ENCODE peak calls at places on chromosomes 4 and X, in eight cellular contexts. Q, O, D, E, K, Y, J and S are unnamed samples.

GRCh38 chr4:110208419-110208818 is 10.0 kb upstream of the ELOVL6 start:
- DNase-seq in Q (no peak), O (no peak), D (no peak), E (no peak), K (no peak), Y (no peak), J (no peak), S (no peak)

GRCh38 chrX:33138677-33139249 is 72.6 kb downstream of the DMD start:
- DNase-seq in Q (no peak), O (no peak), D (no peak), E (no peak), K (no peak), Y (no peak), J (no peak), S (no peak)

GRCh38 chr4:53193111-53193510 is 172.8 kb downstream of the SCFD2 start:
- DNase-seq in Q (no peak), O (no peak), D (no peak), E (no peak), K (no peak), Y (no peak), J (no peak), S (no peak)

GRCh38 chr4:117093581-117093980 is 8.2 kb upstream of the TRAM1L1 start:
- DNase-seq in Q (no peak), O (no peak), D (no peak), E (no peak), K (no peak), Y (no peak), J (no peak), S (no peak)

GRCh38 chrX:30488092-30488491 is 89.5 kb downstream of the TASL start:
- DNase-seq in Q (no peak), O (peak; percentile 5), D (no peak), E (no peak), K (no peak), Y (no peak), J (no peak), S (no peak)

GRCh38 chr4:94669672-94670664 is 87.8 kb upstream of the BMPR1B start:
- DNase-seq in Q (no peak), O (peak; percentile 33), D (no peak), E (no peak), K (no peak), Y (no peak), J (no peak), S (no peak)

GRCh38 chr4:173506780-173507211 is 23.2 kb downstream of the HAND2 start:
- DNase-seq in Q (peak; percentile 76), O (no peak), D (no peak), E (no peak), K (no peak), Y (no peak), J (peak; percentile 76), S (no peak)

GRCh38 chrX:40807384-40807783 is 72.0 kb upstream of the MED14 start:
- DNase-seq in Q (no peak), O (no peak), D (no peak), E (no peak), K (no peak), Y (no peak), J (no peak), S (no peak)

GRCh38 chrX:40170830-40171512 is 73.2 kb upstream of the BCOR start:
- DNase-seq in Q (no peak), O (no peak), D (peak; percentile 18), E (no peak), K (no peak), Y (no peak), J (no peak), S (no peak)

GRCh38 chr4:100823066-100823992 is 305.5 kb upstream of the EMCN start:
- DNase-seq in Q (no peak), O (no peak), D (no peak), E (no peak), K (no peak), Y (no peak), J (no peak), S (no peak)

GRCh38 chrX:11171956-11172355 is 60.8 kb downstream of the HCCS start:
- DNase-seq in Q (no peak), O (no peak), D (no peak), E (no peak), K (no peak), Y (no peak), J (no peak), S (no peak)

GRCh38 chrX:11172413-11172812 is 61.3 kb downstream of the HCCS start:
- DNase-seq in Q (no peak), O (no peak), D (no peak), E (no peak), K (no peak), Y (no peak), J (no peak), S (no peak)
- TF ChIP-seq EP300 in Q (no peak), O (no peak), D (no peak), E (no peak), K (no peak), Y (no peak), J (no peak), S (no peak)

GRCh38 chr4:102120846-102121245 is 224.4 kb downstream of the SLC39A8 start:
- DNase-seq in Q (no peak), O (no peak), D (no peak), E (no peak), K (no peak), Y (no peak), J (no peak), S (no peak)
- TF ChIP-seq EP300 in Q (no peak), O (no peak), D (no peak), E (no peak), K (no peak), Y (no peak), J (no peak), S (no peak)

GRCh38 chr4:82798168-82799005 is at the start of gene SCD5:
- DNase-seq in Q (peak; percentile 86), O (peak; percentile 53), D (peak; percentile 60), E (peak; percentile 64), K (peak; percentile 66), Y (peak; percentile 83), J (peak; percentile 91), S (peak; percentile 47)

GRCh38 chr4:82797591-82798081 is 960 bp downstream of the SCD5 start:
- DNase-seq in Q (peak; percentile 75), O (no peak), D (no peak), E (peak; percentile 16), K (no peak), Y (no peak), J (peak; percentile 75), S (no peak)

GRCh38 chr4:82792912-82793649 is 5.5 kb downstream of the SCD5 start:
- DNase-seq in Q (no peak), O (no peak), D (no peak), E (no peak), K (no peak), Y (no peak), J (no peak), S (no peak)

GRCh38 chr4:82799006-82799881 is 648 bp upstream of the SCD5 start:
- DNase-seq in Q (peak; percentile 44), O (no peak), D (no peak), E (peak; percentile 13), K (peak; percentile 38), Y (no peak), J (no peak), S (no peak)

DNA sequence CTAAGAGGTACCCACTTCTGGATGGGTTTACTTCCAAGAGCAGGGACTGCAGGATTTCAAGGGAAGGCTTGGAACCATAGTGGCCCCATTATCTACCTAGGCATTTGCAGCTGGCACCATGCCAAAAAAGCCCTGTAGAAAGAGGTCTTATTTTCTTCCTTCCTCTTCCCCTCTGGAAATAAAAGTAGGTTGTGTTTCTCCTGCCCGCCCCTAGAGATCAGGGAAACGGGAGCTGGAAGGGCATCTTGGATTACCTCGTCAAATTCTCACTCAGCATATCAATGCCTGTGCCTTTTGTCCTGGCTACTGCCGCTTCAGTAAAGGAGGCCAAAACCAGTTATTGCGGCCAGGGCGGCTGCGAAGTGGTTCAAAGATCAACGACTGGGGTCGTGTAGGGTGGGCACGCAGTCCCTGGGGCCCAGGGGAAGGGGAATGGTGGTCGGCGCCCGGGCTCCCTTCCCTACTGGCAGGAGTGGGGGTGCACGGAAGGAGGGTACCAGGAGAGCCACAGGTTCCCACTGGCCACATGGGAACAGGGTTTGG is 1.5 kb downstream of the SCD5 start:
- DNase-seq in Q (peak; percentile 39), O (no peak), D (no peak), E (no peak), K (no peak), Y (no peak), J (no peak), S (no peak)
- TF ChIP-seq EP300 in Q (no peak), O (no peak), D (no peak), E (no peak), K (no peak), Y (no peak), J (no peak), S (no peak)

DNA sequence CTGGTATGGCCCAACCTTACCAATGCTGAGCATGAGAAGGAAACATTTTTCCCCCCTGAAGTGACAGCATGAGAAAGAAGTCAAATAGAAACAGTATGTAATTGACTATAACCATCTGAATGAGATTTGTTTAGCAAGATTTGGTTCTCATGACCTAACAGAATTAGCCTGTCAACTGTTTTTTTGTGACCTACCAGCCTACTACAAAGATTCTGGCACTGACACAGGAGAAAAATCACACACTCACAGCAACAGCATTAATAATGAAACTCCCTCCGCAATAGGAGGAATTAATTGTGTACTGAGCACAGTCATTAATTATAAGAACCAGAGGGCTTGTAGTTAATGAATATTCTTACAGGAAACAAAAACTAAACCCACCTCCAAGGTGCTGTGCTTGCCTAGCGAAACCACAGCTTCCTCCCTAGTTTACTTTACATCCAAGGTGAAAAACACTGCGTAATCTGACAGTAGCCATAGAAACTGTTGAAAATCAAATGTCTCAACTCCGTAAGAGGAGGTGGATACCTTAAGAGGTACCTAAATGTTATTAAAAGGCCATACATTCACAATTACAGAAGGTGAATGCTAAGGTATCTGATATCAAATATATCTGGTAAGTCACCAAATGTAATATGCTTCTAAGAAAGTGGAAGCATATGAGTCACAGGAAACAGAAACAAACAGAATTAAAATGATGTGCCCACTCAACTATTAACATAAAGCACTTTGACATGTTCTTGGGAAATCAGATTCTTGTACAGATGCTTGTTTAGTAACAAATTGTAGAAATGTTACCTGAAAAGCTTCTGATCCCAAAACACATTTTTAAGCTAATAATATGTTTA is 35.0 kb downstream of the MMRN1 start:
- DNase-seq in Q (no peak), O (no peak), D (no peak), E (no peak), K (no peak), Y (no peak), J (no peak), S (no peak)
- TF ChIP-seq EP300 in Q (no peak), O (no peak), D (no peak), E (no peak), K (no peak), Y (no peak), J (no peak), S (no peak)

DNA sequence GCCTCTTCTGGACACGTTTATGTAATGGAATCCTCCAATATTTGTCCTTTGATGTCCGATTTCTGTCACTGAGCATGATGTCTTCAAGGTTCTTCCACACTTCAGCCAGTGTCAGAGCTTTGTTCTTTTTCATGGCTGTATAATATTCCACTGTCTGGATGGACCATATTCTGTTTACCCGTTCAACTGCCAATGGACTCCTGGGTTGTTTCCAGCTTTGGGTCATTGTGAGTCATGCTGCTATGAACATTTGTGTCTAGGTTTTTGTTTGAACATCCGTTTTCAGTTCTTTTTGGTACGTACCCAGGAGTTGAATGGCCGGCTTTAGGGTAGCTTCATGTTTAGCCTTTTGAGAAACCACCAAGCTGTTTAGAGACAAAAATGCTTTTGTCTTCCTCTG is 93.2 kb downstream of the SHOX start:
- DNase-seq in Q (no peak), O (no peak), D (no peak), E (no peak), K (no peak), Y (no peak), J (peak; percentile 2), S (no peak)
- TF ChIP-seq EP300 in Q (no peak), O (no peak), D (no peak), E (no peak), K (no peak), Y (no peak), J (no peak), S (no peak)